ENCODE peak calls at places on chromosomes 11 and 22, in six cellular contexts. H, C, F, I, J and T are unnamed samples.

GRCh38 chr11:28231475-28231874 is 123.3 kb downstream of the METTL15 start:
- DNase-seq in H (no peak), C (no peak), F (no peak), I (no peak), J (no peak), T (no peak)

GRCh38 chr11:130157111-130157510 is 2.5 kb upstream of the ST14 start:
- DNase-seq in H (no peak), C (no peak), F (no peak), I (no peak), J (no peak), T (no peak)

GRCh38 chr11:503179-503981 is 3.7 kb downstream of the RNH1 start:
- DNase-seq in H (no peak), C (no peak), F (peak), I (peak), J (peak), T (peak)

GRCh38 chr11:131186629-131187075 is 183.8 kb upstream of the NTM start:
- DNase-seq in H (no peak), C (no peak), F (no peak), I (no peak), J (peak), T (no peak)

GRCh38 chr22:36351921-36352774 is 35.6 kb downstream of the MYH9 start:
- DNase-seq in H (peak), C (no peak), F (no peak), I (no peak), J (no peak), T (no peak)

GRCh38 chr11:45847908-45848316 is 637 bp downstream of the CRY2 start:
- DNase-seq in H (peak), C (peak), F (no peak), I (no peak), J (no peak), T (no peak)

GRCh38 chr11:121389651-121390050 is 62.5 kb upstream of the SORL1 start:
- DNase-seq in H (peak), C (no peak), F (peak), I (no peak), J (no peak), T (peak)

GRCh38 chr11:66183581-66184048 is 84.8 kb upstream of the RAB1B start:
- DNase-seq in H (no peak), C (no peak), F (no peak), I (no peak), J (no peak), T (no peak)

GRCh38 chr22:31345331-31346254 is 553 bp downstream of the PATZ1 start:
- DNase-seq in H (peak), C (peak), F (peak), I (peak), J (peak), T (peak)

GRCh38 chr22:50712341-50713007 is 25.5 kb upstream of the ACR start:
- DNase-seq in H (no peak), C (no peak), F (no peak), I (no peak), J (no peak), T (no peak)